ENCODE peak calls at places on chromosomes 5 and 9, in eight cellular contexts. W is sigmoid colon, R is coronary artery, Y is left ventricle myocardium inferior, C is WTC11, F is HCT116, A is body of pancreas, U is kidney epithelial cell. L is an unnamed sample.

GRCh38 chr5:26847041-26847736 is 191.2 kb downstream of the CDH9 start:
- DNase-seq in W (no peak), R (no peak), Y (no peak), C (peak; percentile 17), F (no peak), A (peak; percentile 20), U (no peak), L (peak; percentile 1)

GRCh38 chr9:133763272-133764183 is 25.4 kb upstream of the SARDH start:
- DNase-seq in W (peak; percentile 59), R (peak; percentile 54), Y (no peak), C (no peak), F (no peak), A (peak; percentile 4), U (no peak), L (no peak)

GRCh38 chr5:35856186-35857003 is at the start of gene IL7R:
- DNase-seq in W (no peak), R (no peak), Y (no peak), C (no peak), F (no peak), A (no peak), U (no peak), L (no peak)

GRCh38 chr5:31853398-31854135 is 214.6 kb downstream of the PDZD2 start:
- DNase-seq in W (no peak), R (no peak), Y (no peak), C (no peak), F (no peak), A (no peak), U (no peak), L (no peak)

GRCh38 chr5:96113170-96113939 is 151.7 kb upstream of the ELL2 start:
- DNase-seq in W (no peak), R (no peak), Y (peak; percentile 16), C (no peak), F (no peak), A (peak; percentile 75), U (no peak), L (no peak)

GRCh38 chr9:79969866-79970265 is 398.1 kb downstream of the TLE4 start:
- DNase-seq in W (no peak), R (no peak), Y (no peak), C (no peak), F (no peak), A (no peak), U (no peak), L (no peak)

GRCh38 chr5:177113566-177114424 is 19.8 kb upstream of the NSD1 start:
- DNase-seq in W (peak; percentile 86), R (no peak), Y (peak; percentile 75), C (peak; percentile 82), F (peak; percentile 55), A (peak; percentile 84), U (no peak), L (peak; percentile 85)

GRCh38 chr5:141778211-141778610 is 96.2 kb upstream of the ARAP3 start:
- DNase-seq in W (no peak), R (no peak), Y (no peak), C (no peak), F (no peak), A (no peak), U (peak; percentile 91), L (peak; percentile 79)

GRCh38 chr5:118405650-118406061 is 582.7 kb downstream of the DTWD2 start:
- DNase-seq in W (no peak), R (no peak), Y (peak; percentile 27), C (peak; percentile 16), F (no peak), A (no peak), U (no peak), L (peak; percentile 12)

GRCh38 chr9:15813076-15813475 is 260.2 kb downstream of the CCDC171 start:
- DNase-seq in W (no peak), R (no peak), Y (no peak), C (no peak), F (no peak), A (no peak), U (no peak), L (no peak)

GRCh38 chr9:129317179-129318011 is 139.3 kb upstream of the IER5L start:
- DNase-seq in W (peak; percentile 75), R (peak; percentile 79), Y (no peak), C (peak; percentile 45), F (no peak), A (peak; percentile 38), U (no peak), L (no peak)

GRCh38 chr5:124236366-124237231 is 509.8 kb downstream of the ZNF608 start:
- DNase-seq in W (no peak), R (no peak), Y (no peak), C (no peak), F (no peak), A (no peak), U (no peak), L (no peak)

GRCh38 chr9:68416891-68417570 is 60.6 kb downstream of the PGM5 start:
- DNase-seq in W (no peak), R (no peak), Y (no peak), C (peak; percentile 16), F (peak; percentile 6), A (no peak), U (no peak), L (no peak)

GRCh38 chr9:107782381-107782780 is 292.8 kb upstream of the KLF4 start:
- DNase-seq in W (no peak), R (no peak), Y (no peak), C (no peak), F (no peak), A (no peak), U (no peak), L (no peak)

GRCh38 chr9:134295746-134296250 is 30.5 kb upstream of the RXRA start:
- DNase-seq in W (no peak), R (no peak), Y (peak; percentile 9), C (no peak), F (no peak), A (no peak), U (no peak), L (no peak)

GRCh38 chr9:73050887-73051550 is 98.2 kb upstream of the ALDH1A1 start:
- DNase-seq in W (no peak), R (no peak), Y (peak; percentile 16), C (peak; percentile 42), F (peak; percentile 7), A (peak; percentile 10), U (no peak), L (no peak)

GRCh38 chr5:38529955-38530644 is 26.3 kb downstream of the LIFR start:
- DNase-seq in W (no peak), R (no peak), Y (no peak), C (no peak), F (no peak), A (no peak), U (no peak), L (no peak)

GRCh38 chr9:130561056-130561455 is 18.3 kb upstream of the FUBP3 start:
- DNase-seq in W (no peak), R (no peak), Y (no peak), C (no peak), F (no peak), A (no peak), U (peak; percentile 31), L (no peak)

DNA sequence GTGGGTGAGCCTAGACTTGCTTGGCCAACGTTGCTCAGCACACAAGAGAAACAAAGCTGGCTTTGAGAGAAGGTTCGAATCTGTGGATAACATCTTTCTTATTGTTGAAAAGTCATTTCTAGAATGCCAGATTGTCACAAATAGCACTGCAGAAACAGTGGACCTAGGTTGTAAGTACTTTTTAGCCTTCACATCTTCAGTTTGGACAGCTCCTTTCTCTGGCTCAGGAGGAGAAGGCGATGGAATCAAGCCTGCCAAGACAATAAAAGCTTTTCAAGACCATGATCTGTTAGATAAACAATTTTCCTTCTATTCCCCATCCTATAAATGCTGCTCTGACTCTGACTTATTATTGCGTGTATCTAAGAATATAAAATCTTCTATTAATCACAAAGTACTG is 615.1 kb upstream of the SEMA6A start:
- DNase-seq in W (no peak), R (no peak), Y (no peak), C (no peak), F (no peak), A (no peak), U (no peak), L (no peak)
- TF ChIP-seq CTCF in W (no peak), R (no peak), Y (no peak), C (no peak), F (no peak), A (no peak), U (no peak), L (no peak)

GRCh38 chr9:111828193-111828592 is 33.5 kb upstream of the SHOC1 start:
- DNase-seq in W (no peak), R (no peak), Y (no peak), C (no peak), F (no peak), A (peak; percentile 27), U (no peak), L (no peak)
- TF ChIP-seq CTCF in W (no peak), R (no peak), Y (peak; percentile 32), C (no peak), F (peak; percentile 19), A (no peak), U (no peak), L (no peak)

GRCh38 chr5:131160134-131160533 is 4.9 kb downstream of the HINT1 start:
- DNase-seq in W (no peak), R (no peak), Y (no peak), C (no peak), F (no peak), A (no peak), U (no peak), L (no peak)

GRCh38 chr5:131163315-131164119 is 1.5 kb downstream of the HINT1 start:
- DNase-seq in W (no peak), R (no peak), Y (no peak), C (no peak), F (no peak), A (no peak), U (no peak), L (no peak)

GRCh38 chr5:131167615-131168014 is 2.6 kb upstream of the HINT1 start:
- DNase-seq in W (no peak), R (no peak), Y (no peak), C (no peak), F (no peak), A (no peak), U (no peak), L (no peak)

GRCh38 chr5:131164931-131165727 is at the start of gene HINT1:
- DNase-seq in W (peak; percentile 94), R (peak; percentile 89), Y (peak; percentile 92), C (peak; percentile 95), F (peak; percentile 79), A (peak; percentile 95), U (peak; percentile 60), L (peak; percentile 94)

GRCh38 chr5:131164161-131164930 is 710 bp downstream of the HINT1 start:
- DNase-seq in W (peak; percentile 86), R (peak; percentile 79), Y (peak; percentile 55), C (peak; percentile 63), F (no peak), A (peak; percentile 75), U (peak; percentile 21), L (peak; percentile 79)
- TF ChIP-seq CTCF in W (no peak), R (no peak), Y (no peak), C (no peak), F (no peak), A (no peak), U (no peak), L (no peak)

DNA sequence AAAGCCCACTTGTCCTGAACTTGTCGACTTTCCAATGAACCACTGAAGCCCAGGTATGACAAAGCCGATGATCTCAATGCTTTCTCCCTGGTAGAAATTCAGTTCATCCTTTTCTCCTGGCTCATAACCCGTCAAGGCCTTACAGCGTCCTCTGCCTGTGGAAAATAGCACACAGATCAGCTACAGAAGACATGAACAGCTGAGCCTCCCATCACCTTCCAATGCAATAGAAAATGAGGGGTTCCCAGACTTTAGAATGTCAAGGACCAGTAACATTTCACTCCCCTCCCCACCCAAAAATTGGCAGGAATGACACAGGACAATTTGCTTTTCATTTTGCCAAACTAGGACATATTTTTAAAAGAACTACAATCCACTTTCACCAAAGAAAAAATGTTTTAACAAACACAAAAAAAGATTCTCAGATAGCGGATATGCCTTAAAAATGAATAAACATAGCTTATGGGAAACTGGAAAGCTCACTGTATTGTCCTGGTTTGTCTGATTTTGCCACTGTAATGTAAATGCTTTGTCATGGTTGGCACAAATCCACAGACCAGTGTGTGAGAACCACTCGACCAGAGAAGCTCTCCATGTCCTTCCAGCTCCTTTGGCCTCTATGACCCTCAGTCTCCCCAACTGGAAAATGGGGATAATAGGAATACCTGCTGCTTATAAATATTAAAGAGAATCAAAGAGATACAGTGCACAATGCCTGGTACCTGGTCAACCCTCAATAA is 24.4 kb downstream of the SH3TC2 start:
- DNase-seq in W (no peak), R (no peak), Y (no peak), C (no peak), F (no peak), A (no peak), U (no peak), L (no peak)
- TF ChIP-seq CTCF in W (no peak), R (no peak), Y (no peak), C (no peak), F (no peak), A (no peak), U (no peak), L (no peak)